ENCODE peak calls at places on chromosomes 7 and 10, in six cellular contexts. B is fibroblast of mammary gland, Y is colonic mucosa, I is AG04449, S is foreskin fibroblast, A is body of pancreas. H is an unnamed sample.

GRCh38 chr7:131026297-131027003 is 292.4 kb upstream of the KLF14 start:
- DNase-seq in S (peak), Y (no peak), B (peak), I (peak), A (no peak), H (peak)

GRCh38 chr10:110058215-110058614 is 50.4 kb downstream of the ADD3 start:
- DNase-seq in S (no peak), I (no peak), B (no peak), A (no peak), Y (no peak), H (no peak)

GRCh38 chr10:125152646-125153368 is 7.6 kb downstream of the CTBP2 start:
- DNase-seq in S (peak), I (no peak), Y (peak), A (peak), B (no peak), H (peak)

GRCh38 chr10:48449501-48450232 is 143.2 kb downstream of the MAPK8 start:
- DNase-seq in B (no peak), S (no peak), A (no peak), I (no peak), Y (no peak), H (no peak)

GRCh38 chr7:77651544-77652162 is 44.6 kb upstream of the RSBN1L start:
- DNase-seq in I (no peak), A (no peak), Y (peak), S (peak), B (peak), H (peak)

GRCh38 chr7:92875719-92876118 is 39.3 kb upstream of the CDK6 start:
- DNase-seq in I (no peak), B (no peak), Y (no peak), S (no peak), A (no peak), H (peak)

GRCh38 chr7:90768301-90768700 is 172.2 kb downstream of the CDK14 start:
- DNase-seq in I (no peak), S (no peak), B (no peak), A (no peak), Y (no peak), H (no peak)

GRCh38 chr10:69769395-69769989 is 32.2 kb upstream of the COL13A1 start:
- DNase-seq in B (peak), Y (no peak), A (peak), S (peak), I (peak), H (peak)

GRCh38 chr10:22552888-22553378 is 161.4 kb downstream of the PIP4K2A start:
- DNase-seq in I (peak), B (peak), Y (no peak), S (peak), A (no peak), H (peak)

GRCh38 chr7:29355388-29355787 is 160.8 kb downstream of the CHN2 start:
- DNase-seq in I (no peak), S (no peak), Y (no peak), A (no peak), B (no peak), H (no peak)

GRCh38 chr10:71197955-71198354 is 14.4 kb upstream of the UNC5B start:
- DNase-seq in Y (no peak), B (no peak), I (no peak), S (no peak), A (no peak), H (no peak)

GRCh38 chr7:16318989-16319915 is 102.1 kb downstream of the CRPPA start:
- DNase-seq in A (no peak), B (peak), S (peak), Y (no peak), I (no peak), H (peak)

GRCh38 chr7:108441392-108441955 is 14.8 kb downstream of the NRCAM start:
- DNase-seq in B (no peak), Y (no peak), I (no peak), S (no peak), A (no peak), H (no peak)

GRCh38 chr10:121753726-121754476 is 155.7 kb upstream of the FGFR2 start:
- DNase-seq in S (peak), B (peak), A (no peak), Y (no peak), I (peak), H (peak)

GRCh38 chr10:96524745-96525144 is 11.0 kb upstream of the TLL2 start:
- DNase-seq in A (no peak), S (no peak), Y (no peak), I (no peak), B (no peak), H (peak)

GRCh38 chr10:48444861-48445841 is 138.7 kb downstream of the MAPK8 start:
- DNase-seq in Y (no peak), S (no peak), A (peak), I (no peak), B (no peak), H (no peak)

GRCh38 chr10:29795856-29796255 is 161.1 kb upstream of the SVIL start:
- DNase-seq in S (peak), A (no peak), I (no peak), B (peak), Y (no peak), H (peak)

GRCh38 chr10:112223725-112224124 is 40.2 kb upstream of the GPAM start:
- DNase-seq in S (no peak), A (no peak), B (peak), I (no peak), Y (no peak), H (no peak)

GRCh38 chr10:132306951-132307751 is 599 bp downstream of the STK32C start:
- DNase-seq in Y (no peak), I (no peak), S (peak), B (no peak), A (peak), H (no peak)

GRCh38 chr7:29878081-29878688 is 71.9 kb downstream of the WIPF3 start:
- DNase-seq in Y (no peak), B (peak), A (peak), S (peak), I (no peak), H (peak)

GRCh38 chr7:91248996-91249395 is 15.2 kb upstream of the FZD1 start:
- DNase-seq in S (peak), I (no peak), B (peak), Y (no peak), A (no peak), H (no peak)

GRCh38 chr10:106360870-106361269 is 803.6 kb downstream of the SORCS1 start:
- DNase-seq in S (peak), I (peak), B (peak), Y (no peak), A (no peak), H (peak)

GRCh38 chr7:157410831-157411556 is 74.2 kb downstream of the DNAJB6 start:
- DNase-seq in Y (no peak), A (no peak), I (no peak), S (no peak), B (no peak), H (no peak)

GRCh38 chr7:154584352-154585252 is 418.3 kb downstream of the PAXIP1 start:
- DNase-seq in I (no peak), S (no peak), Y (no peak), A (no peak), B (no peak), H (no peak)

GRCh38 chr10:4059471-4060138 is 274.6 kb upstream of the KLF6 start:
- DNase-seq in A (no peak), I (no peak), B (no peak), S (no peak), Y (no peak), H (no peak)

GRCh38 chr10:77641788-77642397 is 4.3 kb upstream of the KCNMA1 start:
- DNase-seq in B (peak), Y (peak), S (peak), I (peak), A (peak), H (peak)

GRCh38 chr7:140478361-140479061 is 794 bp downstream of the MKRN1 start:
- DNase-seq in Y (peak), A (no peak), S (peak), B (peak), I (no peak), H (peak)

GRCh38 chr10:127069436-127069835 is 127.0 kb downstream of the INSYN2A start:
- DNase-seq in I (no peak), S (no peak), B (no peak), Y (no peak), A (no peak), H (no peak)

GRCh38 chr10:56360583-56360966 is 484 bp downstream of the ZWINT start:
- DNase-seq in I (no peak), Y (no peak), S (no peak), A (no peak), B (no peak), H (no peak)

GRCh38 chr7:139035588-139036353 is at the start of gene ZC3HAV1L:
- DNase-seq in S (peak), Y (peak), B (peak), I (no peak), A (peak), H (peak)

GRCh38 chr7:521221-522070 is 1.8 kb upstream of the PDGFA start:
- DNase-seq in B (peak), Y (no peak), S (peak), A (peak), I (no peak), H (peak)

GRCh38 chr10:70923696-70924095 is 35.3 kb upstream of the PCBD1 start:
- DNase-seq in A (no peak), B (no peak), S (no peak), Y (no peak), I (no peak), H (no peak)

GRCh38 chr7:35761882-35762720 is 38.8 kb upstream of the SEPTIN7 start:
- DNase-seq in Y (no peak), B (peak), A (no peak), I (peak), S (peak), H (no peak)

GRCh38 chr7:146670532-146670931 is 553.9 kb downstream of the CNTNAP2 start:
- DNase-seq in Y (no peak), S (no peak), I (no peak), A (no peak), B (no peak), H (no peak)

DNA sequence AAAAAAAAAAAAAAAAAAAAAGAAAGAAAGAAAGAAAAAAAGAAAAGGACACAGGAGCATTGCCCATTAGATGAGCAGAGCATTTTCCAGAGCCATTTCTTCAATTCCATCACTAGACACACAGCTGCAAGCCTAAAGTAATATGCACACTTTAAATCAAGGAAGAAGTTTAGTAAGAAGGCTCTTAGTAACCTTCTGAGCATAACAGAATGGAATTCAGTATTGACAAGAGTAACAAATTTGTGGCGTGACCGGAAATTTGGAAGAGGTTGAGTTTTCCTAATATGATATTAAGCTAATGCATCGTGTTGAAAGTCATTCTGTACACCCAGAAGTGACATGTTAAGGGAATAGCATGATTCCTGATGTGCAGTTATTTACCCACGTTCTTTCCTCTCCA is 35.3 kb downstream of the SMURF1 start:
- DNase-seq in Y (no peak), B (peak), A (no peak), I (no peak), S (peak), H (no peak)
- H3K4me3 ChIP-seq in Y (no peak), B (no peak), A (no peak), I (no peak), S (no peak), H (no peak)

GRCh38 chr10:67849331-67850011 is 11.5 kb upstream of the DNAJC12 start:
- DNase-seq in A (peak), Y (peak), I (peak), B (peak), S (peak), H (peak)
- TF ChIP-seq CTCF in A (no peak), Y (no peak), I (no peak), B (no peak), S (no peak), H (no peak)

DNA sequence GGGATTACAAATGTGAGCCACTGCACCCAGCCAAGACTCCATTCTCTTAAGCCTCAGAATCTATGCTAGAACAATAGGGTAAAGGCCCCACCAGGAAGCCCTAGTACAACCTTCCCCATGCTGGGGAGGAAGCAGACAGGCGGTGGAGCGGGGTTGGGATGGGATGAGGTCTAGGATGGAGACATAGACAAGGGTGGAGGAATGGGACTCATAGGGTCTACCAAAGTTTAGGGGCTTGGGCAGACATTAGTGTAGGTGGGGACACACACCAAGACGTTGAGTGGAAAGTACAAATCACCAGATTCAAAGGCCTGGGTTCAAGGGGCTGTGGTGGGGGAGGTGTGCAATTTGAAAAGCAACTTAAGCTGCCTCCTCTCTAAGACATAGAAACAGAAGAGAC is 19.3 kb downstream of the PRSS2 start:
- DNase-seq in Y (no peak), B (no peak), I (no peak), S (no peak), A (no peak), H (no peak)
- H3K4me3 ChIP-seq in Y (no peak), B (no peak), I (no peak), S (no peak), A (no peak), H (no peak)

GRCh38 chr7:37848297-37848696 is at the start of gene NME8:
- DNase-seq in A (no peak), S (no peak), I (no peak), B (no peak), Y (no peak), H (no peak)

DNA sequence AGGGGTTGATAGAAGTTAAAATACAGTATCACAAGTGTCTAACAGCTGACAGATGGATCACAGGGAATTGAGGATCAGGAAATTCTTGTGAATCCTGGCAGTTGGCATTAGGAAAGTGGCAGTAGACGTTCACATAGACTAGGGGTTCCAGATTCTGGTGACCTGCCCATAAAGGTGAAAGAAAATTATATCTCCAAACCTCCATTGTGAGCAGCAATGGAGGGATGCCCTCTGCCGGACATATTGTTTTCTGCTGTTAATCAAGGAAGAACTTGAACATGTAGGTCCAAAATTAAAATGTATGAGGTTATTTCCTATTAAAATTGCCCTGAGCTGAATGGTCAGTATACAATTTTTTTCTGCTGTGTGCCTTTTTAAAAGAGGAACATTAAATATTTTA is 5.1 kb downstream of the NME8 start:
- DNase-seq in I (no peak), A (no peak), B (no peak), Y (no peak), S (no peak), H (no peak)
- TF ChIP-seq CTCF in I (no peak), A (peak), B (peak), Y (no peak), S (no peak), H (peak)

GRCh38 chr10:91604936-91605534 is 27.8 kb downstream of the PPP1R3C start:
- DNase-seq in Y (no peak), I (peak), B (peak), S (peak), A (no peak), H (peak)

GRCh38 chr10:91604462-91604935 is 28.4 kb downstream of the PPP1R3C start:
- DNase-seq in I (no peak), A (no peak), Y (no peak), B (no peak), S (peak), H (no peak)

GRCh38 chr10:91603173-91603572 is 29.7 kb downstream of the PPP1R3C start:
- DNase-seq in Y (no peak), S (no peak), I (no peak), B (no peak), A (no peak), H (no peak)

GRCh38 chr10:91602449-91602848 is 30.4 kb downstream of the PPP1R3C start:
- DNase-seq in I (no peak), A (no peak), S (no peak), B (no peak), Y (no peak), H (no peak)

GRCh38 chr10:91603931-91604331 is 28.9 kb downstream of the PPP1R3C start:
- DNase-seq in B (no peak), A (no peak), S (no peak), Y (no peak), I (no peak), H (peak)
- H3K4me3 ChIP-seq in B (no peak), A (no peak), S (no peak), Y (no peak), I (no peak), H (no peak)

DNA sequence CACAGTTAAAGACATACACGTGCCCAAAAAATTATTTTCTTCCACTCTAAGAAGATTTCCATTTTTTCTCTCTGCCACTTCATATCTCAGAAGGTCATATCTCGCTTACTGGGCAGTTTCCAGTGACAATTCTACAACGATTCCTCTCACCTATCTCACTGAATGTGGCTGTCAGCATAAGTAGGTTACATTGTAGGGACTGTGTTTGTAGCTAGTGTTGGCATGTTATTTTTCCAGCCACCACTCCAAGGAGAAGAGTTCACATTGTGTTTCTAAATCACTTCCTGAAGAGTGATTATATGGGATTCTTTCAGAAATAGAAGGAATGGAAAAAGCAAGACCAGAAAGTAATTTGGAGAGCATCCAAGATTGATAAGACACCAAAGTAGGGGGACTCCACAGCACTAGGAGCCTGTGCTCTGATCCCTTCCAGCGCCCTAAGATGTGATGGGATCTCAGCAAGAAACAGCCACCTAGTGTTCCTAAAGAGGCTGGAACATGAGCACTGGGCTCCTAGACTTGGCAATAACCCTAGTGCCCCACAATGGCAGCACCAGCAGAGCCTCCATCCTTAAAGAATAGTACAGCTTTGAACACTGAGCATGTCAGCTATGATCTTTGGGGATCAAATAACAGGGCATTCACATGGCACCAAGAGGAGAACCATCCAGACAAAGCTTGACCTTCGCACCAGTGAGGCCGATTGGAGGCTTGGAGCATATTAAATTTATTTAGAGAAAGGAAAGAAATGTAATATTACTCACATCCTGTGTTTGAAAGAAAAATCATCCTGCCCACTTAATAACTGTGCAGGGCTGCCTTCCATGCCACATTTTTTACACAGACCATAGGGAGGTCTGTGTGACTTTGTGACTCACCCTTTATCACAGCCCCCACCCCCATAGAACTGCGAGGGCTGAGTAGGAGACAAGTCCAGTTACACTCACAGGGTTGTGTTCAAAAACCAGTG is 51.8 kb downstream of the CAV1 start:
- DNase-seq in B (peak), I (peak), Y (no peak), S (peak), A (no peak), H (peak)
- TF ChIP-seq CTCF in B (peak), I (no peak), Y (no peak), S (no peak), A (no peak), H (no peak)

DNA sequence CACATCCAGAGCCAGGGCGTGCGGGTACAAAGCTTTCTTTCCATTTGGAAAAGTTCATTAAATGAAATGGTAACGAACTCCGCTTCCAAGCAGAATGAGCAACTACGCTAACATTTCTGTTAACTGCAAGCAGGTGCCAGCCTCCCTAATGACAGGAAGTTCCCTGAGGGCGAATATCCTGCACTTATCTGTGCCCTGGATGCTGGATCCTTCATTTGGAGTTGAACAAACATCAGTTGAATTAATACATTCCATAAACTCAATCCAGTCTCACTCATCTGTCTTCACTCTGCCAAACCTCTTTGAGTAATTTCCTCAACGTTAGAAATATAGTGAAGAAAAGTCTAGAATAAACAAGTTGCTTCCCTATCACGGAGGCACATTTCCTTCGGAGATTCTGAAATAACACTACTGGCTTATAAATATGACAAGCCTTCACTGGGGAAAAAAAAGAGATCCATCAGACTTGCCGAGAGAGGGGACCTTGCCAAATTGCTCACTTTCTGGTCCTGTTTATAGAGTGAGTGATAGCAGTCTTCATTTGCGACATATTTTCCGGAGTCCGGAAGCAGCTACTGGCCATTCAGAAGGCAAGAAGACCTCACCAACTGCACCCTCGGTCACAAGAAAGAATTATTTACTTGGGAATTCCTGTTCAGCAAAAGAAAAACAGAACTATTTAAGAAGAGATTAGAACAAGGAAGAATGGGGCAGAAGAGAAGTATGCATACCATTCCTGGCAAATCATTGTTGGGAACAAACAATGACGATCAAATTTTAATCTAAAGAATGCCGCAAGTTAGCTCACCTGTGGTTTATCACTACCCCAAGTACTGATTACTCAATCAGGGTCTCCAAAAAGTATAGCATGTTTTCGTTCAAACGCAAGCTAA is 196.4 kb downstream of the FAM107B start:
- DNase-seq in A (no peak), B (no peak), Y (no peak), I (no peak), S (peak), H (peak)
- H3K4me3 ChIP-seq in A (no peak), B (no peak), Y (no peak), I (peak), S (no peak), H (no peak)